ENCODE peak calls at places on chromosomes 2 and 18, in ten cellular contexts. One of them, this sample, is unnamed.

GRCh38 chr18:22637787-22638186 is 220.1 kb upstream of the CTAGE1 start:
- DNase-seq in ovary: no peak
- DNase-seq in lower lobe of right lung: no peak
- DNase-seq in WTC11: no peak
- DNase-seq in fibroblast of mammary gland: peak
- DNase-seq in cardiac fibroblast: peak
- DNase-seq in cardiac muscle cell: no peak
- DNase-seq in Calu3: no peak
- DNase-seq in astrocyte: peak
- DNase-seq in right atrium auricular region: no peak
- DNase-seq in this sample: no peak

GRCh38 chr2:145563752-145564615 is 1044.1 kb upstream of the ZEB2 start:
- DNase-seq in Calu3: no peak
- DNase-seq in cardiac muscle cell: no peak
- DNase-seq in ovary: no peak
- DNase-seq in lower lobe of right lung: no peak
- DNase-seq in right atrium auricular region: no peak
- DNase-seq in WTC11: no peak
- DNase-seq in fibroblast of mammary gland: peak
- DNase-seq in cardiac fibroblast: no peak
- DNase-seq in astrocyte: peak
- DNase-seq in this sample: no peak

GRCh38 chr2:46942891-46943626 is 27.5 kb upstream of the MCFD2 start:
- DNase-seq in cardiac fibroblast: no peak
- DNase-seq in cardiac muscle cell: no peak
- DNase-seq in fibroblast of mammary gland: no peak
- DNase-seq in WTC11: no peak
- DNase-seq in Calu3: no peak
- DNase-seq in lower lobe of right lung: no peak
- DNase-seq in right atrium auricular region: no peak
- DNase-seq in ovary: no peak
- DNase-seq in astrocyte: no peak
- DNase-seq in this sample: no peak

GRCh38 chr2:198448803-198449202 is 644.4 kb downstream of the PLCL1 start:
- DNase-seq in Calu3: no peak
- DNase-seq in fibroblast of mammary gland: no peak
- DNase-seq in cardiac fibroblast: no peak
- DNase-seq in ovary: no peak
- DNase-seq in WTC11: no peak
- DNase-seq in right atrium auricular region: no peak
- DNase-seq in cardiac muscle cell: no peak
- DNase-seq in lower lobe of right lung: no peak
- DNase-seq in astrocyte: no peak
- DNase-seq in this sample: no peak

GRCh38 chr2:188770296-188770695 is 203.9 kb upstream of the COL3A1 start:
- DNase-seq in Calu3: no peak
- DNase-seq in right atrium auricular region: no peak
- DNase-seq in WTC11: no peak
- DNase-seq in fibroblast of mammary gland: no peak
- DNase-seq in cardiac muscle cell: no peak
- DNase-seq in ovary: no peak
- DNase-seq in astrocyte: no peak
- DNase-seq in lower lobe of right lung: no peak
- DNase-seq in cardiac fibroblast: no peak
- DNase-seq in this sample: no peak

GRCh38 chr18:52130621-52131020 is 209.4 kb upstream of the DCC start:
- DNase-seq in cardiac muscle cell: no peak
- DNase-seq in fibroblast of mammary gland: no peak
- DNase-seq in Calu3: no peak
- DNase-seq in cardiac fibroblast: no peak
- DNase-seq in WTC11: no peak
- DNase-seq in ovary: no peak
- DNase-seq in lower lobe of right lung: no peak
- DNase-seq in astrocyte: no peak
- DNase-seq in right atrium auricular region: no peak
- DNase-seq in this sample: no peak

GRCh38 chr2:217922101-217923006 is 80.4 kb downstream of the TNS1 start:
- DNase-seq in Calu3: no peak
- DNase-seq in cardiac fibroblast: peak
- DNase-seq in WTC11: no peak
- DNase-seq in fibroblast of mammary gland: no peak
- DNase-seq in cardiac muscle cell: no peak
- DNase-seq in lower lobe of right lung: no peak
- DNase-seq in ovary: peak
- DNase-seq in astrocyte: peak
- DNase-seq in right atrium auricular region: no peak
- DNase-seq in this sample: peak

GRCh38 chr2:185201063-185201462 is 537.5 kb upstream of the FSIP2 start:
- DNase-seq in cardiac fibroblast: no peak
- DNase-seq in cardiac muscle cell: no peak
- DNase-seq in Calu3: no peak
- DNase-seq in fibroblast of mammary gland: no peak
- DNase-seq in astrocyte: no peak
- DNase-seq in right atrium auricular region: no peak
- DNase-seq in lower lobe of right lung: no peak
- DNase-seq in WTC11: no peak
- DNase-seq in ovary: no peak
- DNase-seq in this sample: no peak

DNA sequence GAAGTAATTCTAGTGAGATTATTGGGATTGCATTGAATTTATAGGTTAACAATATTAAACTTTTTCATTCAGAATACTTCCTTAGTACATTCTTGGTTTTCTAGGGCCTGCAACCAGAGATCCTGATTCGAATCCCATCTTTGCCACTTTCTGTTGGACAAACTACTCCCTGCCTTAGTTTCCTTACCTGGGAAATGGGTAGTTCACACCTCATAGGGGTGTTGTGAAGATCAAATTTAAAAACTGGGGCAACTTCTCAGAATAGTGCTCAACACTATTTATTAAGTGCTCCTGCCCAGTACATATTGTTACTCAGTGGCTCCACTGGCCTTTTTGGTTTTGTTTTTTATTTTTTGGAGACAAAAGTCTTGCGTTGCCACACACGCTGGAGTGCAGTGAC is 43.5 kb downstream of the SMCHD1 start:
- DNase-seq in WTC11: no peak
- DNase-seq in astrocyte: no peak
- DNase-seq in right atrium auricular region: no peak
- DNase-seq in fibroblast of mammary gland: no peak
- DNase-seq in lower lobe of right lung: no peak
- DNase-seq in cardiac fibroblast: no peak
- DNase-seq in ovary: no peak
- DNase-seq in cardiac muscle cell: no peak
- DNase-seq in Calu3: no peak
- DNase-seq in this sample: no peak
- TF ChIP-seq CTCF in WTC11: no peak
- TF ChIP-seq CTCF in astrocyte: no peak
- TF ChIP-seq CTCF in right atrium auricular region: no peak
- TF ChIP-seq CTCF in fibroblast of mammary gland: no peak
- TF ChIP-seq CTCF in lower lobe of right lung: no peak
- TF ChIP-seq CTCF in cardiac fibroblast: no peak
- TF ChIP-seq CTCF in ovary: no peak
- TF ChIP-seq CTCF in cardiac muscle cell: no peak
- TF ChIP-seq CTCF in Calu3: no peak
- TF ChIP-seq CTCF in this sample: no peak

GRCh38 chr2:173922760-173923159 is 42.4 kb downstream of the SP3 start:
- DNase-seq in cardiac muscle cell: no peak
- DNase-seq in astrocyte: no peak
- DNase-seq in Calu3: no peak
- DNase-seq in cardiac fibroblast: no peak
- DNase-seq in right atrium auricular region: no peak
- DNase-seq in fibroblast of mammary gland: no peak
- DNase-seq in lower lobe of right lung: no peak
- DNase-seq in WTC11: no peak
- DNase-seq in ovary: no peak
- DNase-seq in this sample: no peak
- TF ChIP-seq CTCF in cardiac muscle cell: no peak
- TF ChIP-seq CTCF in astrocyte: no peak
- TF ChIP-seq CTCF in Calu3: no peak
- TF ChIP-seq CTCF in cardiac fibroblast: no peak
- TF ChIP-seq CTCF in right atrium auricular region: no peak
- TF ChIP-seq CTCF in fibroblast of mammary gland: no peak
- TF ChIP-seq CTCF in lower lobe of right lung: no peak
- TF ChIP-seq CTCF in WTC11: no peak
- TF ChIP-seq CTCF in ovary: no peak
- TF ChIP-seq CTCF in this sample: no peak

GRCh38 chr2:209918251-209918650 is 84.2 kb upstream of the RPE start:
- DNase-seq in right atrium auricular region: no peak
- DNase-seq in Calu3: no peak
- DNase-seq in astrocyte: no peak
- DNase-seq in fibroblast of mammary gland: no peak
- DNase-seq in lower lobe of right lung: no peak
- DNase-seq in cardiac fibroblast: no peak
- DNase-seq in cardiac muscle cell: no peak
- DNase-seq in ovary: no peak
- DNase-seq in WTC11: no peak
- DNase-seq in this sample: no peak

GRCh38 chr2:209917154-209917771 is 85.2 kb upstream of the RPE start:
- DNase-seq in WTC11: no peak
- DNase-seq in astrocyte: no peak
- DNase-seq in fibroblast of mammary gland: no peak
- DNase-seq in Calu3: no peak
- DNase-seq in lower lobe of right lung: no peak
- DNase-seq in right atrium auricular region: no peak
- DNase-seq in ovary: no peak
- DNase-seq in cardiac fibroblast: no peak
- DNase-seq in cardiac muscle cell: no peak
- DNase-seq in this sample: no peak

DNA sequence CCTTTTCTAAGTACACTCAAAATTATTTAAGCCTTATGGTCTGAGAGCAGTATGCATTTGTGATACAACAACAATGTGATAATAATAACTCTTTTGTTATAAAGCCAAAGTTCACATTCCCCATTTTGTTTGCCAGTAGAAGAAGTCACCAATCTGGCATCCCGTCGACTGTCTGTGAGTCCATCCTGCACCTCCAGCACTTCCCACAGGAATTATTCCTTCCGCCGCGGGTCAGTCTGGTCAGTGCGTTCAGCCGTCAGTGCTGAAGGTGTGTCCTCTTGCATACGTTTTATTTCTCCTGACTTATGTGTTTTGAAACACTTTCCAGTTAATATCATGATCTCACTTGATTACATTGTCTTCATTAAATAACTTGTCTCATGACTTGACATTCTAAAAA is 80.3 kb upstream of the RPE start:
- DNase-seq in astrocyte: peak
- DNase-seq in fibroblast of mammary gland: no peak
- DNase-seq in cardiac muscle cell: no peak
- DNase-seq in Calu3: no peak
- DNase-seq in right atrium auricular region: no peak
- DNase-seq in lower lobe of right lung: no peak
- DNase-seq in WTC11: no peak
- DNase-seq in ovary: no peak
- DNase-seq in cardiac fibroblast: no peak
- DNase-seq in this sample: no peak
- TF ChIP-seq CTCF in astrocyte: no peak
- TF ChIP-seq CTCF in fibroblast of mammary gland: no peak
- TF ChIP-seq CTCF in cardiac muscle cell: no peak
- TF ChIP-seq CTCF in Calu3: no peak
- TF ChIP-seq CTCF in right atrium auricular region: no peak
- TF ChIP-seq CTCF in lower lobe of right lung: no peak
- TF ChIP-seq CTCF in WTC11: no peak
- TF ChIP-seq CTCF in ovary: no peak
- TF ChIP-seq CTCF in cardiac fibroblast: no peak
- TF ChIP-seq CTCF in this sample: no peak

DNA sequence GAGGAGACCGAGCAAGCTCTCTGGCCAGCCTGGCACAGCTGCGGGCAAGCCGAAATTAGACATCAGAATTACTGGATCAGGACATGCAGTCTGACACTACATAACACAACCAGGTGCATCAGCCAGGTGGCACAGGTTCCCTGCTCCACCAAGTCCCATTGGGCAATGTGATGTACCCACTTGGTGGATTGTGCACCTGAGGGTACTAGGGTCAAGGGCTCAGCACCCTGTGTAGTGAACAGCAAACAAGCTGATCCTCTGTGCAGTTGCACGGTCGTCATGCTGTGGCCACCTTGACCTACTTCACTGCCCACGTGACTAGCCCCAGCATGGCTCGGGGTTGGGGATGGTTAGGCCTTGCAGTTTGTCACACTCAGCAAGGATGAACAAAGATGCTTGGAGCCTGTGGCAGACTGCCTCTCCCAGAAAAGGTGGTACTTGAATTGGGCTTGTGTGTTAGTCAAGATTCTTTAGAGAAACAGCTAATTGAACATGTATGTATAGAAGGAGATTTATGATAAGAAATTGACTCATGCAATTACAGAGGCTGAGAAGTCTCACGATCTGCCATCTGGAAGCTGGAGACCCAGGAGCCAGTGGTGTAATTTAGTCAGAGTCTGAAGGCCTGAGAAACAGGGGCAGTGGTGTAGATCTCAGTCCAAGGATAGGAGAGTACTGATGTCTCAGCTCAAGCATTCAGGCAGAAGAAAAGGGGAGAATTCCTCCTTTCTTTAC is 71.4 kb upstream of the TMEM87B start:
- DNase-seq in lower lobe of right lung: no peak
- DNase-seq in astrocyte: no peak
- DNase-seq in cardiac muscle cell: no peak
- DNase-seq in right atrium auricular region: no peak
- DNase-seq in fibroblast of mammary gland: no peak
- DNase-seq in cardiac fibroblast: no peak
- DNase-seq in WTC11: no peak
- DNase-seq in Calu3: no peak
- DNase-seq in ovary: no peak
- DNase-seq in this sample: no peak
- TF ChIP-seq CTCF in lower lobe of right lung: no peak
- TF ChIP-seq CTCF in astrocyte: no peak
- TF ChIP-seq CTCF in cardiac muscle cell: no peak
- TF ChIP-seq CTCF in right atrium auricular region: no peak
- TF ChIP-seq CTCF in fibroblast of mammary gland: no peak
- TF ChIP-seq CTCF in cardiac fibroblast: no peak
- TF ChIP-seq CTCF in WTC11: no peak
- TF ChIP-seq CTCF in Calu3: no peak
- TF ChIP-seq CTCF in ovary: no peak
- TF ChIP-seq CTCF in this sample: no peak

GRCh38 chr2:8685697-8686358 is 4.0 kb downstream of the ID2 start:
- DNase-seq in cardiac muscle cell: peak
- DNase-seq in Calu3: peak
- DNase-seq in lower lobe of right lung: peak
- DNase-seq in cardiac fibroblast: peak
- DNase-seq in right atrium auricular region: peak
- DNase-seq in ovary: peak
- DNase-seq in astrocyte: no peak
- DNase-seq in fibroblast of mammary gland: no peak
- DNase-seq in WTC11: peak
- DNase-seq in this sample: peak
- TF ChIP-seq CTCF in cardiac muscle cell: peak
- TF ChIP-seq CTCF in Calu3: peak
- TF ChIP-seq CTCF in lower lobe of right lung: peak
- TF ChIP-seq CTCF in cardiac fibroblast: peak
- TF ChIP-seq CTCF in right atrium auricular region: peak
- TF ChIP-seq CTCF in ovary: peak
- TF ChIP-seq CTCF in astrocyte: peak
- TF ChIP-seq CTCF in fibroblast of mammary gland: peak
- TF ChIP-seq CTCF in WTC11: peak
- TF ChIP-seq CTCF in this sample: peak